ENCODE peak calls at places on chromosome 3, in six cellular contexts. W, S, K, E, B and L are unnamed samples. For H3K9me3, the result is how much of the 10 kb centered on the place peaks cover.

GRCh38 chr3:71991051-71991450 is 206.1 kb upstream of the PROK2 start:
- DNase-seq in W (no peak), S (peak), K (no peak), E (no peak), B (no peak), L (no peak)

GRCh38 chr3:186287723-186288122 is 74.3 kb downstream of the DGKG start:
- DNase-seq in W (no peak), S (peak), K (peak), E (no peak), B (no peak), L (no peak)

GRCh38 chr3:53102601-53103147 is 27.6 kb downstream of the RFT1 start:
- DNase-seq in W (no peak), S (no peak), K (no peak), E (no peak), B (peak), L (no peak)

GRCh38 chr3:185393055-185393454 is 30.1 kb downstream of the MAP3K13 start:
- DNase-seq in W (no peak), S (no peak), K (no peak), E (no peak), B (no peak), L (no peak)

GRCh38 chr3:30440880-30441279 is 165.5 kb upstream of the TGFBR2 start:
- DNase-seq in W (no peak), S (no peak), K (no peak), E (no peak), B (no peak), L (no peak)

GRCh38 chr3:32817561-32818430 is at the start of gene TRIM71:
- DNase-seq in W (no peak), S (no peak), K (peak), E (no peak), B (peak), L (no peak)

GRCh38 chr3:139292192-139292591 is 51.6 kb upstream of the MRPS22 start:
- DNase-seq in W (no peak), S (no peak), K (no peak), E (no peak), B (no peak), L (no peak)

GRCh38 chr3:54900954-54901591 is 26.8 kb downstream of the LRTM1 start:
- DNase-seq in W (no peak), S (peak), K (peak), E (no peak), B (peak), L (no peak)

GRCh38 chr3:55882006-55882405 is 394.9 kb upstream of the WNT5A start:
- DNase-seq in W (no peak), S (no peak), K (no peak), E (peak), B (no peak), L (no peak)

GRCh38 chr3:294096-294495 is 97.5 kb downstream of the CHL1 start:
- DNase-seq in W (no peak), S (no peak), K (no peak), E (no peak), B (no peak), L (no peak)

GRCh38 chr3:159654183-159655134 is 334.2 kb upstream of the IL12A start:
- DNase-seq in W (no peak), S (no peak), K (no peak), E (no peak), B (no peak), L (no peak)

GRCh38 chr3:150215616-150216015 is 192.5 kb upstream of the TSC22D2 start:
- DNase-seq in W (no peak), S (peak), K (no peak), E (no peak), B (no peak), L (no peak)

GRCh38 chr3:120272294-120272693 is 12.7 kb downstream of the GPR156 start:
- DNase-seq in W (no peak), S (no peak), K (no peak), E (no peak), B (no peak), L (no peak)

GRCh38 chr3:102574355-102574754 is 139.5 kb downstream of the ZPLD1 start:
- DNase-seq in W (no peak), S (no peak), K (no peak), E (no peak), B (no peak), L (no peak)

GRCh38 chr3:72177075-72178050 is 392.4 kb upstream of the PROK2 start:
- DNase-seq in W (no peak), S (peak), K (no peak), E (no peak), B (no peak), L (no peak)

GRCh38 chr3:42743204-42743995 is 29.7 kb downstream of the CCDC13 start:
- DNase-seq in W (peak), S (no peak), K (no peak), E (no peak), B (no peak), L (no peak)

GRCh38 chr3:127700406-127700805 is 27.7 kb downstream of the ABTB1 start:
- DNase-seq in W (no peak), S (no peak), K (no peak), E (no peak), B (no peak), L (no peak)

GRCh38 chr3:12705981-12706380 is 42.1 kb upstream of the RAF1 start:
- DNase-seq in W (no peak), S (peak), K (no peak), E (no peak), B (no peak), L (no peak)

GRCh38 chr3:31364711-31365110 is 168.0 kb upstream of the STT3B start:
- DNase-seq in W (no peak), S (peak), K (peak), E (no peak), B (peak), L (no peak)

GRCh38 chr3:187385296-187385695 is 17.1 kb downstream of the RTP4 start:
- DNase-seq in W (no peak), S (no peak), K (no peak), E (no peak), B (no peak), L (no peak)

GRCh38 chr3:120569224-120569915 is 26.8 kb upstream of the NDUFB4 start:
- DNase-seq in W (no peak), S (peak), K (no peak), E (no peak), B (no peak), L (no peak)

GRCh38 chr3:5317572-5317971 is 130.1 kb downstream of the EDEM1 start:
- DNase-seq in W (no peak), S (peak), K (peak), E (no peak), B (no peak), L (no peak)

GRCh38 chr3:5187920-5188418 is 462 bp downstream of the EDEM1 start:
- DNase-seq in W (peak), S (peak), K (peak), E (peak), B (peak), L (no peak)

GRCh38 chr3:81531256-81531655 is 230.2 kb downstream of the GBE1 start:
- DNase-seq in W (no peak), S (no peak), K (no peak), E (no peak), B (no peak), L (no peak)

GRCh38 chr3:4656059-4656458 is 162.9 kb downstream of the ITPR1 start:
- DNase-seq in W (peak), S (peak), K (peak), E (peak), B (peak), L (peak)

GRCh38 chr3:128456776-128457715 is 9.6 kb downstream of the DNAJB8 start:
- DNase-seq in W (no peak), S (no peak), K (no peak), E (no peak), B (no peak), L (no peak)

GRCh38 chr3:63069780-63070540 is 194.7 kb upstream of the CADPS start:
- DNase-seq in W (no peak), S (no peak), K (no peak), E (no peak), B (no peak), L (no peak)

GRCh38 chr3:154040283-154040682 is 80.9 kb upstream of the ARHGEF26 start:
- DNase-seq in W (no peak), S (peak), K (peak), E (no peak), B (peak), L (no peak)

GRCh38 chr3:156478931-156479330 is 76.0 kb downstream of the SSR3 start:
- DNase-seq in W (no peak), S (no peak), K (no peak), E (no peak), B (no peak), L (no peak)

GRCh38 chr3:170222647-170223541 is 670 bp downstream of the PRKCI start:
- DNase-seq in W (peak), S (peak), K (peak), E (peak), B (peak), L (peak)

GRCh38 chr3:87272718-87273337 is 3.6 kb downstream of the POU1F1 start:
- DNase-seq in W (no peak), S (no peak), K (no peak), E (no peak), B (no peak), L (no peak)

GRCh38 chr3:72797773-72798543 is 50.3 kb downstream of the SHQ1 start:
- DNase-seq in W (no peak), S (peak), K (peak), E (no peak), B (peak), L (no peak)

GRCh38 chr3:21310176-21310575 is 440.8 kb downstream of the ZNF385D start:
- DNase-seq in W (no peak), S (peak), K (no peak), E (no peak), B (no peak), L (no peak)

GRCh38 chr3:18424862-18425640 is at the start of gene SATB1:
- DNase-seq in W (peak), S (peak), K (peak), E (peak), B (peak), L (peak)

GRCh38 chr3:18425641-18426403 is 683 bp upstream of the SATB1 start:
- DNase-seq in W (peak), S (no peak), K (peak), E (peak), B (no peak), L (no peak)

GRCh38 chr3:18422972-18423371 is 2.2 kb downstream of the SATB1 start:
- DNase-seq in W (no peak), S (no peak), K (no peak), E (no peak), B (no peak), L (no peak)

GRCh38 chr3:18424213-18424861 is 802 bp downstream of the SATB1 start:
- DNase-seq in W (peak), S (no peak), K (no peak), E (peak), B (no peak), L (no peak)

DNA sequence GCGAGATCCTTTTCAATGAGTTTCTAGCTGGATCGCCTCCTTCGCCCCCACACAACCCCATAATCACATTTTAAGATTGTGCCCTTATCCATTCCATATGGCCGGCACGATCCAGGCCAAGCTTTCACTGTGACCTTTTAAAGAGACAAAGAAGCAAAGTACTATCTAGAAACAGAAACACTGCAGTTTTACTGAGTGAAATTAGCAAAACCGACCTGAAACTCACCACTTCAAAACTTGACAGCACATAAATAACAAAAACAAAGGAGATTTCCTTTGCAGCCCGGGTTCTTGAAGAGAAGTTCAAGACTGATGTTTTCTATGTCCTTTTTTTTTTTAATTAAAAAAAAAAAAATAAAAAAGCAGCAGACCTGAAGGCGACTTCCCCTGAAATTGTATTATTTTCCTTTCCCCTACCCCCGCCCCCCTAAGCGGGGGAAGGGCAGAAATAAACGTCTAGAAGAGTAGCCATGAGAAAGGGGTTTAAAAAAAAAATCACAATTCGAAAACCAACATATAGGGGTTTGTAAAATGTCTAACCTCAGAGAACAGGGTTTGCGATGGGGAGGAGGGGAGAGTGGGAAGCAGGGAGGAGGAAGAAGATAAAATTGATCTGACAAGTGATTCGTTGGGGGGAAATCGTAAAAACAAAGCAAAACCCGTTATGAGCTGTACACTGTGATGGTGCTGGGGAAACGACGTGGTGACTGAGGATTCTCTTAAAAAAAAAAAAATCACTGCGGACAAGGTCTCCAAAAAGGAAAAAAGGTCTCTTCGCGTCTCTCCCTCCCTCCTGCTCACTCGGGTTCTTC is 1.5 kb downstream of the SATB1 start:
- DNase-seq in W (peak), S (peak), K (peak), E (peak), B (peak), L (no peak)
- H3K9ac ChIP-seq in W (peak), S (peak), K (peak), E (no peak), B (peak), L (no peak)

DNA sequence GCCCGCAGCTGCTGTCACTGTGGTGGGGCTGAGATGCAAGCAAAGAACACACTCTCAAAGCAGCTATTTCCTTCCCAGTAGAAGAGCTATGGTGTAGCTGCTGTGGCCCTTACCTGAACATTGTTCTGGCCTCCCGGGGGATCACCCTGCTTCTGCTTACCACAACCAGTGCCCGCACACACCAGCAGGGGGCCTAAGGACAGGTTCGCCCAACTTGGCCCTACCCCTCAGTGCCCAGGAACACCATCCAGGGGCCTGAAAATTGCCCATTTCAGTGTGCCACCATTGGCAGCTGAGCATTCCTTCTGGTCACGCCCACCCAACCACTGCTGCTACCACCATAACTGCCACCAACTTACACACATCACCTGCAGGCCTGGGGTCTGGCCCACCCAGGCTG is 113.0 kb downstream of the TP63 start:
- DNase-seq in W (no peak), S (no peak), K (no peak), E (no peak), B (no peak), L (no peak)
- H3K14ac ChIP-seq in W (no peak), S (no peak), K (no peak), E (no peak), B (no peak), L (no peak)

DNA sequence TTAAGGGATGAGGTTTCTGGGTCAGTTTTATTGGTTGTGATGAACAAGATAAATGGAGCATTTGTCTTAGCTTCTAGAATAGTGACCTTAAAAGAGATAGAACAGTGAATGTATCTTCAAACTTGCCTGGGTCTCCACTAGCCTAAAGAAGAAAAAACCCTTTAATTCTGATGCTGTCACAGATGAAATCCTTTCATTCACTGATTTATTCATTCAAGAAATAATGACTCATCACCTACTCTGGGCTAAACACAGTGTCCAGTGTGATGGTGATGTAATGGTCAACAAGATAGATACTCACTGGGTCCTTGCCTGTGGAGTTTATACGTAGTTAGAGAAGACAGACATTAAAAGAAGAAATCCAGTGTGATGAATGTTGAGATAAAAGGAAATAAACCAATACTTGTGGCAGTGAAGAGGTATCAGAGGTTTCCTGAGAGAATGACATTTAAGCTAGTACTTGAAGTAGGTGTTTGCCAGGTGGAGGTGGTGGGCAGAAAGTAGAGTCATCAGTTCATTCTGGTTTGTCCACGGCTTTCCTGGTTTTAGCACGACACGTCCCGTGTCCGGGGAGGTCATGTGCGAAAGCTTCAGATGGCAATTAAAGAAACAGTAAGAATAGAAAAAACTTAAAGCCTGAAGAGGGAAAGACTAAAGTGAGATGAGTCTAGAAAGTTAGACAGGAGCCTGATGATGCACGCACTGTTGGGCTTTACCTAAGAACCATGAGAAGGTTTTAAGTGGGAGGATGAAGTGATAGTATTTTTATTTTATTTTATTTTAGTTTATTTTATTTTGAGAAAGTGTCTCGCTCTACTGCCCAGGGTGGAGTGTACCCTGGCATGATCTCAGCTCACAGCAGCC is 18.5 kb downstream of the PAK2 start:
- DNase-seq in W (no peak), S (peak), K (peak), E (no peak), B (no peak), L (no peak)
- H3K9me3 ChIP-seq in W (under half), S (under half), K (under half), E (under half), B (under half), L (half or more)

GRCh38 chr3:11589706-11590105 is 54.0 kb downstream of the VGLL4 start:
- DNase-seq in W (no peak), S (no peak), K (no peak), E (no peak), B (no peak), L (no peak)

GRCh38 chr3:11591401-11592266 is 52.1 kb downstream of the VGLL4 start:
- DNase-seq in W (peak), S (peak), K (peak), E (no peak), B (no peak), L (peak)

GRCh38 chr3:11593318-11594034 is 50.2 kb downstream of the VGLL4 start:
- DNase-seq in W (no peak), S (no peak), K (no peak), E (no peak), B (no peak), L (no peak)

GRCh38 chr3:11591006-11591360 is 52.7 kb downstream of the VGLL4 start:
- DNase-seq in W (no peak), S (peak), K (peak), E (no peak), B (no peak), L (no peak)

DNA sequence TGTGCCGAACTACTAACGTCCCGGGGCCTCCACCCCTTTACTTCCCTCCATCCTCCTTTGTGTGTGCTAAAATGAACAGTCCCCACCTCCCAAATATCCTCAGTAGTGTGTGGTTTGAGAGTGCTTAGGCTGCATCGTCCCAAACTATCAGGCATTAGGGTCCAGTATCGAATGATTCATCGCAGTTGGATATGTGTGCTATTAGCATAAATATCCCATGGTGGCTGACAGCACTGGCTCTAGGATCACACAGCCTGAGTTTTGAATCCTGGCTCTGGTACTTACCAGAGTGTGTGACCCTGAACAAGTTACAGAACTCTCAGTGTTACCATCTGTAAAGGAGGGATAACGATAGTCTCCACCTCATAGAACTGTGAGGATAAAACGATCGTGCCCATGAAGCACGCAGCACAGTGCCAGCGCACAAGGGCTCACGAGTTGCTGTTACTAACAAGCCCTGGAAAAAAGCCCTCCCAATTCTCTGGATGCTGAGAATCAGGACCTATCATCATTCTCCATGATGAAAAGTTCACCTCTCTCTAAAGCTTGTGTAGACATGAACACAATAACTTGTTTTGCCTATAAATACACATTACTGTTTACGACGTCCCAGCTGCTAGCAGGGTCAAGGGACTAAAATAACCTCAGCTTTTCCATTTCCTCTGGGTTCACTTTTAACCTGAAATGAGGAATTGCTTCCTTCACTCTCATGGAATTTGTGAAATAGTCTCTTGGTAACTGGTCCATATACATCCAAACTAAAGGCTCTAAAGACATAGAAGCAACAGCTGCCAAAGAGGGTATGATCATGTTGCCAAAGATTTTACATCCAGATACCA is 51.0 kb downstream of the VGLL4 start:
- DNase-seq in W (no peak), S (peak), K (peak), E (no peak), B (no peak), L (no peak)
- H3K9ac ChIP-seq in W (no peak), S (peak), K (peak), E (no peak), B (no peak), L (no peak)

DNA sequence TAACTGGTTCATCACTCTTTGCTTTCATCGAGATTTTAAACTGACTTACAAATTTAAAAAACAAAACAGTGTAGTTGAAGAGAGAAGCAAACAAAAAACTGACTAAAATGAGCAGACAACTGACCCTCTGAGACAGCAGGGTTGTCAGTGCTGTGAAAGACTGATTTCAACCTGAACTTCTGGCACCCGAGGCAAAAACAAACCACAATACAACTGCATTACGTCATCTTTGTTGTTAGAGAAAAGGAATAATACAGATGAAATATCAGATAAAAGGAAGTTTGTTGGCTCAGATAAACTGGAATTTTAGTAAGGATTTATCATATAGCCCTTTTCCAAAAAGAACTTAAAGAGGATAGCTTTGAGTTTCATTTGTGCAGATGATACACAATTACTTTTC is 51.1 kb downstream of the PARP15 start:
- DNase-seq in W (no peak), S (no peak), K (no peak), E (no peak), B (peak), L (no peak)
- H3K14ac ChIP-seq in W (no peak), S (no peak), K (no peak), E (no peak), B (no peak), L (no peak)